ENCODE peak calls at places on chromosomes 12 and 14, in nine cellular contexts. T is A549, W is ascending aorta, A is WERI-Rb-1, H is fibroblast of lung, N is lower leg skin, Y is H1, I is neural crest cell, K is heart left ventricle. F is an unnamed sample.

GRCh38 chr14:94485944-94486841 is 10.2 kb upstream of the SERPINA9 start:
- DNase-seq in T (peak; percentile 63), W (no peak), A (peak; percentile 33), H (peak; percentile 30), N (no peak), Y (peak; percentile 59), I (peak; percentile 81), K (peak; percentile 36), F (no peak)

GRCh38 chr12:24396266-24396665 is 446.8 kb upstream of the SOX5 start:
- DNase-seq in T (no peak), W (no peak), A (no peak), H (no peak), N (no peak), Y (no peak), I (no peak), K (no peak), F (no peak)

GRCh38 chr12:114339626-114340025 is 66.3 kb downstream of the TBX5 start:
- DNase-seq in T (no peak), W (no peak), A (no peak), H (peak; percentile 83), N (no peak), Y (no peak), I (no peak), K (no peak), F (no peak)

GRCh38 chr12:53618340-53618739 is 7.8 kb downstream of the ATF7 start:
- DNase-seq in T (no peak), W (no peak), A (no peak), H (no peak), N (no peak), Y (no peak), I (no peak), K (no peak), F (no peak)

GRCh38 chr14:96424104-96424989 is 32.4 kb downstream of the AK7 start:
- DNase-seq in T (peak; percentile 57), W (no peak), A (peak; percentile 12), H (peak; percentile 83), N (no peak), Y (no peak), I (peak; percentile 16), K (no peak), F (no peak)

GRCh38 chr14:90053044-90053443 is 8.8 kb upstream of the KCNK13 start:
- DNase-seq in T (no peak), W (no peak), A (no peak), H (no peak), N (no peak), Y (no peak), I (no peak), K (no peak), F (no peak)

GRCh38 chr14:23483216-23483854 is 13.8 kb downstream of the NGDN start:
- DNase-seq in T (peak; percentile 60), W (no peak), A (peak; percentile 85), H (peak; percentile 9), N (no peak), Y (no peak), I (peak; percentile 12), K (no peak), F (no peak)

GRCh38 chr14:66401447-66402095 is 84.6 kb upstream of the CCDC196 start:
- DNase-seq in T (no peak), W (no peak), A (no peak), H (peak; percentile 4), N (no peak), Y (no peak), I (no peak), K (no peak), F (no peak)

GRCh38 chr14:91649930-91650329 is 82.0 kb downstream of the CATSPERB start:
- DNase-seq in T (peak; percentile 43), W (no peak), A (no peak), H (peak; percentile 59), N (no peak), Y (no peak), I (no peak), K (no peak), F (no peak)

GRCh38 chr12:575948-576612 is 87.2 kb downstream of the NINJ2 start:
- DNase-seq in T (peak; percentile 84), W (peak; percentile 88), A (peak; percentile 79), H (peak; percentile 65), N (peak; percentile 95), Y (no peak), I (peak; percentile 87), K (peak; percentile 80), F (peak; percentile 47)

GRCh38 chr14:25394356-25394755 is 344.4 kb upstream of the STXBP6 start:
- DNase-seq in T (no peak), W (no peak), A (no peak), H (no peak), N (no peak), Y (no peak), I (no peak), K (no peak), F (no peak)

GRCh38 chr14:79080040-79080439 is 909.9 kb downstream of the NRXN3 start:
- DNase-seq in T (no peak), W (no peak), A (peak; percentile 59), H (no peak), N (no peak), Y (no peak), I (no peak), K (no peak), F (no peak)

GRCh38 chr12:25051583-25052190 is 102.8 kb upstream of the BCAT1 start:
- DNase-seq in T (no peak), W (no peak), A (no peak), H (no peak), N (no peak), Y (no peak), I (no peak), K (no peak), F (no peak)

GRCh38 chr12:24307153-24307552 is 357.7 kb upstream of the SOX5 start:
- DNase-seq in T (no peak), W (no peak), A (no peak), H (no peak), N (no peak), Y (no peak), I (no peak), K (no peak), F (no peak)

GRCh38 chr12:69556383-69556782 is 28.9 kb upstream of the CCT2 start:
- DNase-seq in T (no peak), W (no peak), A (no peak), H (no peak), N (no peak), Y (no peak), I (no peak), K (no peak), F (no peak)

DNA sequence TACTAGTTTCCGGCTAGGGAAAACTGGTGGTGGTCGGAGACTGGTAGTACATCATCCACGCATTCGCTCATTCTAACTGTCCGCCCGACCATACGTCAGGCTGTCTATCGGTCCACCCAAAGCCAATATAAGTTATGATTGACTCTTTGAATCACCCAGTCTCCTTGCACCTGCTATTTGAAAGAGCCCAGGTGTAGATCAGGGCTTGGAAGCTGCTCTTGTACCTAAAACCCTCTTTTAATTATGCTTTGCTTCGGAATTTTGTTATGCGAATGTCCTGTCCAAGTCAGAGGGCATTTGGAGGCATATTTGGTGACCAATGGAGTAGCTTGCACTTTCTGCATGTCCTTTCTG is 5.7 kb upstream of the NKX2-1 start:
- DNase-seq in T (no peak), W (no peak), A (no peak), H (no peak), N (no peak), Y (no peak), I (no peak), K (no peak), F (no peak)
- TF ChIP-seq CTCF in T (no peak), W (no peak), A (no peak), H (no peak), N (no peak), Y (no peak), I (no peak), K (no peak), F (no peak)

DNA sequence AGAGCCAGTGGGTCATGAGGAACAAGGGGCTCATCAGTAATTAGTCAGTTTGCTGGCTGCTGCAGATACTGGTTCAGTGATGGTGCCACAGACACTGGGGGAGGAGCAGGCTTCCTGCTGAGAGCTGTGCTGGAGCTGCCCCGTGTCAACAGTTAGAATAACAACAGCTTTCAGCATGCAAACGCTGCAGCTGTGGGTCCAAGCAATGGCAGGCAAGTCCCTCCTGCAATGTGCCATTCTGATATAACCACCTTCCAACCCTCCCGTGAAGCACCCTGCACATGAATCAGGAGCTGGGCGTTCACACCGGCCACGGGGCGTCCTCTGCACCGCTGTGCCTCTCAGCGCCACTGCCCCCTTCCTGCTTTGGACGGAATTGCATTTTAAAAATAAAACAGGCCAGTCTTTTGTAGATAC is 258.4 kb upstream of the SFSWAP start:
- DNase-seq in T (peak; percentile 35), W (peak; percentile 30), A (peak; percentile 41), H (no peak), N (peak; percentile 61), Y (no peak), I (peak; percentile 50), K (no peak), F (no peak)
- TF ChIP-seq CTCF in T (peak; percentile 46), W (no peak), A (peak; percentile 67), H (no peak), N (no peak), Y (peak; percentile 76), I (peak; percentile 64), K (peak; percentile 33), F (no peak)

DNA sequence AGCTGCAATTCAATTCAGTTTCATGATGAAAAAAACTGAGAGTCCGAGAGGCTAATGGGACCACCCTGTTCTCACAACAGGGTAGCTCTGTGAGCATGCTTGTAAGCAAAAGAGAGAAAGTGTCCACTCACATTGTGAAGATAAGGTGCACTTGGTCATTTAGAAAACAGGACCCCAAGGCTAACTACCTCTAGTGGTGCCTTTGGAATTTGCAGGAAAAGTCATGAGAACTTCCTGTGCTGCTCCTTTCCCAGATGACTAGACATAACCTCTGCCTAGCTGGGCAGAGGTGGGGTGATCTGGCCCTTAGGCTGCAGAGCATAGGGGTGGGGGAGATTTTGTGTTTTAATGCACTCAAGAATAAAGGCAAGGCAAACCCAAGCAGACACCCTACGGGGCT is 118.9 kb downstream of the STAB2 start:
- DNase-seq in T (peak; percentile 28), W (no peak), A (no peak), H (no peak), N (no peak), Y (no peak), I (no peak), K (no peak), F (no peak)
- TF ChIP-seq CTCF in T (peak; percentile 22), W (no peak), A (peak; percentile 47), H (no peak), N (no peak), Y (no peak), I (peak; percentile 23), K (no peak), F (no peak)

GRCh38 chr14:88493392-88494185 is 61.2 kb downstream of the PTPN21 start:
- DNase-seq in T (no peak), W (no peak), A (no peak), H (no peak), N (no peak), Y (no peak), I (no peak), K (no peak), F (no peak)

GRCh38 chr14:88496414-88496813 is 58.4 kb downstream of the PTPN21 start:
- DNase-seq in T (no peak), W (no peak), A (no peak), H (no peak), N (no peak), Y (no peak), I (no peak), K (no peak), F (no peak)

GRCh38 chr14:88490168-88490567 is 64.6 kb downstream of the PTPN21 start:
- DNase-seq in T (no peak), W (no peak), A (peak; percentile 14), H (no peak), N (no peak), Y (no peak), I (no peak), K (no peak), F (no peak)

GRCh38 chr14:88488897-88489296 is 65.9 kb downstream of the PTPN21 start:
- DNase-seq in T (no peak), W (no peak), A (no peak), H (no peak), N (no peak), Y (no peak), I (no peak), K (no peak), F (no peak)

GRCh38 chr14:88492272-88493089 is 62.3 kb downstream of the PTPN21 start:
- DNase-seq in T (peak; percentile 81), W (peak; percentile 83), A (peak; percentile 82), H (peak; percentile 81), N (peak; percentile 88), Y (peak; percentile 15), I (peak; percentile 86), K (peak; percentile 51), F (peak; percentile 45)
- TF ChIP-seq CTCF in T (peak; percentile 80), W (peak; percentile 80), A (peak; percentile 65), H (peak; percentile 86), N (peak; percentile 81), Y (peak; percentile 59), I (peak; percentile 83), K (peak; percentile 93), F (peak; percentile 91)